ENCODE peak calls at places on chromosome 2, in five cellular contexts. G is activated CD4-positive, alpha-beta T cell treated with anti-CD3 and anti-CD28 coated beads for 4 hours; B is mesenchymal stem cell; Y is kidney tubule cell; M is right cardiac atrium. L is an unnamed sample.
A peak's percentile ranks its signal among the peaks of the same experiment; 100 is the strongest.

GRCh38 chr2:46257476-46257875 is 39.7 kb upstream of the EPAS1 start:
- DNase-seq in Y (no peak), B (peak; percentile 93), M (no peak), G (no peak), L (no peak)

GRCh38 chr2:85681354-85681728 is 12.8 kb upstream of the GNLY start:
- DNase-seq in Y (peak; percentile 31), M (no peak), G (no peak), B (no peak), L (no peak)

GRCh38 chr2:88032070-88032702 is 15.8 kb upstream of the RNU2-63P start:
- DNase-seq in Y (no peak), B (no peak), G (no peak), M (no peak), L (no peak)

GRCh38 chr2:152826880-152827279 is 108.5 kb downstream of the ARL6IP6 start:
- DNase-seq in G (no peak), M (no peak), B (peak; percentile 20), Y (peak; percentile 54), L (no peak)

GRCh38 chr2:189566046-189566445 is 14.5 kb downstream of the SLC40A1 start:
- DNase-seq in M (no peak), G (no peak), Y (no peak), B (peak; percentile 57), L (no peak)

GRCh38 chr2:134134313-134134706 is 119.6 kb upstream of the MGAT5 start:
- DNase-seq in B (no peak), M (no peak), G (no peak), Y (no peak), L (no peak)

GRCh38 chr2:17643031-17643615 is 102.6 kb downstream of the VSNL1 start:
- DNase-seq in G (no peak), B (peak; percentile 95), M (no peak), Y (peak; percentile 92), L (no peak)

GRCh38 chr2:143110759-143111428 is 18.3 kb upstream of the ARHGAP15 start:
- DNase-seq in M (peak; percentile 57), G (peak; percentile 68), B (peak; percentile 68), Y (peak; percentile 66), L (no peak)

GRCh38 chr2:214604861-214605260 is 194.0 kb downstream of the VWC2L start:
- DNase-seq in G (no peak), M (no peak), B (peak; percentile 76), Y (peak; percentile 19), L (no peak)

GRCh38 chr2:11411768-11412448 is 54.1 kb downstream of the E2F6 start:
- DNase-seq in Y (peak; percentile 44), G (no peak), B (peak; percentile 60), M (no peak), L (no peak)

GRCh38 chr2:64189586-64189985 is 45.4 kb upstream of the PELI1 start:
- DNase-seq in G (no peak), B (no peak), M (no peak), Y (no peak), L (no peak)

GRCh38 chr2:180829261-180829660 is 151.1 kb upstream of the UBE2E3 start:
- DNase-seq in G (no peak), Y (no peak), B (no peak), M (no peak), L (no peak)

GRCh38 chr2:182018218-182018617 is 32.6 kb downstream of the PPP1R1C start:
- DNase-seq in B (peak; percentile 29), M (no peak), Y (peak; percentile 69), G (no peak), L (no peak)

GRCh38 chr2:197514754-197515153 is 1.1 kb upstream of the MOB4 start:
- DNase-seq in M (no peak), G (no peak), B (peak; percentile 28), Y (peak; percentile 25), L (no peak)

GRCh38 chr2:234885884-234886283 is 65.9 kb upstream of the SH3BP4 start:
- DNase-seq in B (no peak), Y (no peak), G (no peak), M (no peak), L (no peak)

GRCh38 chr2:232634319-232635150 is 1.1 kb downstream of the EFHD1 start:
- DNase-seq in Y (peak; percentile 91), M (no peak), B (peak; percentile 14), G (no peak), L (no peak)

L was measured in thoracic aorta.